ENCODE peak calls at places on chromosomes 2 and 18, in eight cellular contexts. P, N, O, C, Q, X, A and H are unnamed samples.

GRCh38 chr2:26457695-26458364 is 20.1 kb downstream of the OTOF start:
- DNase-seq in P (peak; percentile 64), N (no peak), O (peak; percentile 38), C (no peak), Q (no peak), X (no peak), A (no peak), H (no peak)

GRCh38 chr2:161913865-161914264 is 160.2 kb downstream of the DPP4 start:
- DNase-seq in P (no peak), N (no peak), O (peak; percentile 77), C (no peak), Q (no peak), X (peak; percentile 21), A (no peak), H (no peak)

GRCh38 chr2:42864641-42865280 is 72.4 kb upstream of the HAAO start:
- DNase-seq in P (no peak), N (no peak), O (no peak), C (no peak), Q (no peak), X (no peak), A (no peak), H (no peak)

GRCh38 chr2:9398881-9399805 is 24.2 kb downstream of the ITGB1BP1 start:
- DNase-seq in P (peak; percentile 52), N (no peak), O (no peak), C (no peak), Q (peak; percentile 47), X (no peak), A (peak; percentile 48), H (no peak)

GRCh38 chr18:32595735-32596134 is 125.1 kb upstream of the GAREM1 start:
- DNase-seq in P (no peak), N (peak; percentile 27), O (no peak), C (no peak), Q (no peak), X (no peak), A (no peak), H (no peak)

GRCh38 chr18:45282101-45282812 is 333.0 kb upstream of the SLC14A2 start:
- DNase-seq in P (no peak), N (no peak), O (peak; percentile 32), C (no peak), Q (no peak), X (no peak), A (no peak), H (no peak)

GRCh38 chr18:44887227-44887631 is 206.5 kb downstream of the SETBP1 start:
- DNase-seq in P (no peak), N (no peak), O (peak; percentile 79), C (no peak), Q (peak; percentile 32), X (no peak), A (no peak), H (no peak)

GRCh38 chr2:79832540-79833234 is 319.8 kb downstream of the CTNNA2 start:
- DNase-seq in P (no peak), N (no peak), O (peak; percentile 53), C (no peak), Q (no peak), X (no peak), A (no peak), H (no peak)

GRCh38 chr18:59512025-59512710 is 153.1 kb upstream of the LMAN1 start:
- DNase-seq in P (no peak), N (no peak), O (no peak), C (no peak), Q (no peak), X (no peak), A (no peak), H (no peak)

GRCh38 chr2:13413989-13414388 is 697.3 kb downstream of the TRIB2 start:
- DNase-seq in P (no peak), N (no peak), O (no peak), C (no peak), Q (no peak), X (no peak), A (no peak), H (no peak)

GRCh38 chr2:113851640-113852039 is 38.2 kb upstream of the ACTR3 start:
- DNase-seq in P (no peak), N (no peak), O (peak; percentile 81), C (no peak), Q (peak; percentile 5), X (no peak), A (no peak), H (no peak)

GRCh38 chr18:45073556-45073955 is 392.9 kb downstream of the SETBP1 start:
- DNase-seq in P (no peak), N (no peak), O (no peak), C (no peak), Q (no peak), X (no peak), A (no peak), H (no peak)

GRCh38 chr2:105144941-105145300 is 96.6 kb upstream of the GPR45 start:
- DNase-seq in P (no peak), N (no peak), O (no peak), C (no peak), Q (no peak), X (no peak), A (no peak), H (no peak)

GRCh38 chr2:105142239-105142638 is 99.3 kb upstream of the GPR45 start:
- DNase-seq in P (no peak), N (no peak), O (no peak), C (no peak), Q (no peak), X (no peak), A (no peak), H (no peak)

GRCh38 chr2:105143094-105143466 is 98.5 kb upstream of the GPR45 start:
- DNase-seq in P (no peak), N (no peak), O (no peak), C (no peak), Q (no peak), X (no peak), A (no peak), H (no peak)

GRCh38 chr2:105144128-105144940 is 97.2 kb upstream of the GPR45 start:
- DNase-seq in P (no peak), N (no peak), O (no peak), C (no peak), Q (no peak), X (no peak), A (no peak), H (no peak)

DNA sequence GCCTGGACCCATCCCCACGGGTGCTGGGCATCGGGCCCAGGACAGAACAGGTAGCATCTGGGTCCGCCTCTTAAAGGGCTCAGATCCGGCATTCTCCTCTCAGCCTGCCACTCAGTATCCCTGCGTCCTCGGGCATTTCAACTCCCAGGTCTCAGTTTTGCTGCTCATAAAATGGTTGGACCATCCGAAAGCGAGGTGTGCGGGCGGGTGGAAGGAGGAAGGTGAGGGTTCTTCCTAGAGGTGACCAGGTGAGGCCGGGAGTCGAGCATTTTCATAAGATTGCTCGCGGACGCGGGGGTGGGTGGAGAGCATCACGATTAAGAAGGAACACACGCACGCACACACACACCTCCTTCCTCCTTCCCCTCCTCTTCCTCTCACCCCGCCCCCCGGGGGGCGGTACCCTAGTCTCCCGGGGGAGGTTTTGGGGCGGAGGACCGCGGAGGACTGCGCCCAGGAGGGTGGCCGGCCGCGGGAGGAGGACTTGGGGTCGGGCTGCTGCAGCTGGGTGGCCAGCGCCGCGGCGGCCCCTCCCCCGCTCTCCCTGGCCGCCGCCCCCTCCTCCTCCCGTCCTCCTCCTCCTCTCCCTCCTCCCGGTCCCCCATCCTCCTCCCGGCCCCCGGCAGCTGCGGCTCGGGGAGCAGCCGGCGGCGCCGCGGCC is 97.9 kb upstream of the GPR45 start:
- DNase-seq in P (peak; percentile 79), N (peak; percentile 90), O (peak; percentile 50), C (no peak), Q (no peak), X (no peak), A (no peak), H (no peak)
- H3K4me3 ChIP-seq in P (peak overlapping the region; percentile 42), N (peak overlapping the region; percentile 49), O (no peak overlapping the region), C (peak overlapping the region; percentile 56), Q (peak overlapping the region; percentile 37), X (peak overlapping the region; percentile 60), A (peak overlapping the region; percentile 32), H (peak overlapping the region; percentile 41)

GRCh38 chr18:7202119-7202680 is 28.7 kb upstream of the LRRC30 start:
- DNase-seq in P (no peak), N (peak; percentile 40), O (no peak), C (no peak), Q (no peak), X (no peak), A (no peak), H (no peak)
- H3K27me3 ChIP-seq in P (no peaks in the 10 kb centered on the region), N (no peaks in the 10 kb centered on the region), O (no peaks in the 10 kb centered on the region), C (no peaks in the 10 kb centered on the region), Q (no peaks in the 10 kb centered on the region), X (no peaks in the 10 kb centered on the region), A (no peaks in the 10 kb centered on the region), H (no peaks in the 10 kb centered on the region)

GRCh38 chr2:197672494-197672893 is 2.9 kb downstream of the RFTN2 start:
- DNase-seq in P (no peak), N (no peak), O (no peak), C (no peak), Q (no peak), X (no peak), A (no peak), H (no peak)

GRCh38 chr2:197674060-197674459 is 1.3 kb downstream of the RFTN2 start:
- DNase-seq in P (no peak), N (no peak), O (no peak), C (no peak), Q (no peak), X (no peak), A (no peak), H (no peak)

GRCh38 chr2:197674546-197674945 is 841 bp downstream of the RFTN2 start:
- DNase-seq in P (no peak), N (no peak), O (peak; percentile 27), C (no peak), Q (no peak), X (no peak), A (no peak), H (no peak)

GRCh38 chr2:197673142-197673541 is 2.2 kb downstream of the RFTN2 start:
- DNase-seq in P (no peak), N (no peak), O (no peak), C (no peak), Q (no peak), X (no peak), A (no peak), H (no peak)

GRCh38 chr2:197673606-197674005 is 1.8 kb downstream of the RFTN2 start:
- DNase-seq in P (no peak), N (no peak), O (no peak), C (no peak), Q (no peak), X (no peak), A (no peak), H (no peak)
- H3K4me3 ChIP-seq in P (no peak overlapping the region), N (no peak overlapping the region), O (no peak overlapping the region), C (peak overlapping the region; percentile 66), Q (peak overlapping the region; percentile 50), X (no peak overlapping the region), A (peak overlapping the region; percentile 49), H (no peak overlapping the region)

GRCh38 chr2:44972771-44973535 is 31.5 kb downstream of the SIX3 start:
- DNase-seq in P (no peak), N (no peak), O (no peak), C (no peak), Q (no peak), X (no peak), A (no peak), H (no peak)

GRCh38 chr2:44967056-44967455 is 25.6 kb downstream of the SIX3 start:
- DNase-seq in P (no peak), N (no peak), O (no peak), C (no peak), Q (no peak), X (no peak), A (no peak), H (no peak)

GRCh38 chr2:44965684-44966083 is 24.2 kb downstream of the SIX3 start:
- DNase-seq in P (no peak), N (no peak), O (no peak), C (no peak), Q (no peak), X (no peak), A (no peak), H (no peak)

GRCh38 chr2:44970846-44971450 is 29.4 kb downstream of the SIX3 start:
- DNase-seq in P (no peak), N (no peak), O (peak; percentile 40), C (no peak), Q (no peak), X (no peak), A (no peak), H (no peak)

GRCh38 chr2:44969936-44970335 is 28.4 kb downstream of the SIX3 start:
- DNase-seq in P (no peak), N (no peak), O (no peak), C (no peak), Q (no peak), X (no peak), A (no peak), H (no peak)
- H3K27me3 ChIP-seq in P (no peaks in the 10 kb centered on the region), N (no peaks in the 10 kb centered on the region), O (no peaks in the 10 kb centered on the region), C (peaks cover 90% of the 10 kb centered on the region), Q (peaks cover 23% of the 10 kb centered on the region), X (no peaks in the 10 kb centered on the region), A (no peaks in the 10 kb centered on the region), H (no peaks in the 10 kb centered on the region)